ENCODE peak calls at places on chromosomes 1 and 21, in ten cellular contexts. I is activated CD8-positive, alpha-beta T cell treated with anti-CD3 and anti-CD28 coated beads for 36 hours; E is BJ; H is glutamatergic neuron; D is GM23338; Z is AG09309; Y is HepG2; P is MCF 10A; O is mucosa of descending colon; V is endothelial cell. R is an unnamed sample.
A peak's percentile ranks its signal among the peaks of the same experiment; 100 is the strongest.

GRCh38 chr1:30151826-30152225 is 571.6 kb downstream of the MATN1 start:
- DNase-seq in D (peak; percentile 7), P (no peak), V (no peak), I (no peak), O (no peak), Y (no peak), E (no peak), H (no peak), Z (no peak), R (no peak)

GRCh38 chr1:83676106-83676505 is 322.8 kb downstream of the TTLL7 start:
- DNase-seq in I (no peak), O (no peak), D (no peak), Y (no peak), E (no peak), Z (no peak), H (no peak), V (no peak), P (peak; percentile 11), R (peak; percentile 55)

GRCh38 chr1:41365772-41366427 is 4.7 kb downstream of the FOXO6 start:
- DNase-seq in O (peak; percentile 15), Z (no peak), H (no peak), V (no peak), I (peak; percentile 57), P (no peak), Y (no peak), D (peak; percentile 57), E (no peak), R (no peak)

GRCh38 chr1:54135436-54136120 is 17.2 kb downstream of the CDCP2 start:
- DNase-seq in I (no peak), Z (no peak), H (no peak), O (no peak), E (no peak), V (no peak), P (no peak), D (no peak), Y (peak; percentile 38), R (no peak)

GRCh38 chr1:67948155-67949075 is 102.0 kb downstream of the DIRAS3 start:
- DNase-seq in Z (peak; percentile 52), E (peak; percentile 55), V (no peak), I (no peak), H (no peak), O (no peak), P (no peak), Y (no peak), D (no peak), R (peak; percentile 20)

GRCh38 chr1:179166663-179167417 is 62.6 kb downstream of the ABL2 start:
- DNase-seq in I (no peak), H (no peak), O (no peak), Z (no peak), Y (no peak), E (peak; percentile 57), D (no peak), P (no peak), V (no peak), R (no peak)

GRCh38 chr1:211495584-211495983 is 3.6 kb upstream of the RD3 start:
- DNase-seq in P (peak; percentile 43), D (no peak), Y (no peak), E (no peak), I (no peak), Z (no peak), H (no peak), V (no peak), O (peak; percentile 16), R (no peak)

GRCh38 chr1:58395355-58395754 is 151.2 kb downstream of the OMA1 start:
- DNase-seq in V (peak; percentile 8), D (no peak), P (peak; percentile 82), I (no peak), Z (peak; percentile 69), E (peak; percentile 66), Y (peak; percentile 45), H (no peak), O (no peak), R (peak; percentile 72)

GRCh38 chr1:98210064-98210463 is 289.2 kb upstream of the DPYD start:
- DNase-seq in V (no peak), P (no peak), D (peak; percentile 35), Y (peak; percentile 13), E (peak; percentile 6), Z (peak; percentile 88), H (no peak), I (no peak), O (no peak), R (peak; percentile 72)

GRCh38 chr1:207815913-207816312 is 64.1 kb downstream of the CD46 start:
- DNase-seq in I (peak; percentile 70), D (no peak), E (no peak), P (peak; percentile 47), V (no peak), H (no peak), Z (no peak), O (no peak), Y (no peak), R (peak; percentile 74)

GRCh38 chr1:159746676-159747075 is 32.3 kb upstream of the CRP start:
- DNase-seq in P (no peak), I (no peak), D (no peak), E (no peak), Y (no peak), V (no peak), H (no peak), O (no peak), Z (no peak), R (no peak)

GRCh38 chr1:73639494-73639893 is 558.5 kb downstream of the LRRIQ3 start:
- DNase-seq in Y (no peak), H (no peak), D (no peak), Z (no peak), P (no peak), V (no peak), E (no peak), O (no peak), I (no peak), R (no peak)

GRCh38 chr1:11752359-11753208 is 9.4 kb upstream of the C1orf167 start:
- DNase-seq in P (no peak), O (no peak), V (no peak), H (no peak), Y (no peak), E (no peak), D (no peak), I (no peak), Z (no peak), R (no peak)

GRCh38 chr1:63326473-63327380 is 4.4 kb downstream of the FOXD3 start:
- DNase-seq in O (no peak), H (peak; percentile 54), E (no peak), I (no peak), P (no peak), Y (no peak), V (peak; percentile 34), Z (no peak), D (peak; percentile 65), R (no peak)

GRCh38 chr21:38505654-38506523 is 7.6 kb upstream of the ERG start:
- DNase-seq in P (peak; percentile 81), O (peak; percentile 73), V (peak; percentile 55), I (peak; percentile 40), D (peak; percentile 82), Z (peak; percentile 37), H (no peak), Y (peak; percentile 62), E (no peak), R (peak; percentile 77)

GRCh38 chr1:16254263-16254948 is 17.4 kb upstream of the CPLANE2 start:
- DNase-seq in Z (no peak), Y (no peak), H (no peak), O (no peak), P (no peak), I (no peak), V (no peak), D (no peak), E (no peak), R (no peak)

GRCh38 chr1:51968632-51969031 is 21.9 kb downstream of the RAB3B start:
- DNase-seq in O (no peak), E (no peak), P (no peak), I (no peak), Y (peak; percentile 74), V (no peak), H (no peak), Z (no peak), D (no peak), R (no peak)

GRCh38 chr1:1109743-1110142 is 6.1 kb downstream of the C1orf159 start:
- DNase-seq in D (no peak), Z (no peak), Y (no peak), O (peak; percentile 90), V (no peak), H (no peak), I (no peak), P (no peak), E (no peak), R (no peak)

GRCh38 chr1:86197206-86197855 is 40.8 kb upstream of the COL24A1 start:
- DNase-seq in P (no peak), E (no peak), Z (no peak), D (no peak), H (no peak), Y (no peak), V (no peak), I (no peak), O (no peak), R (no peak)

DNA sequence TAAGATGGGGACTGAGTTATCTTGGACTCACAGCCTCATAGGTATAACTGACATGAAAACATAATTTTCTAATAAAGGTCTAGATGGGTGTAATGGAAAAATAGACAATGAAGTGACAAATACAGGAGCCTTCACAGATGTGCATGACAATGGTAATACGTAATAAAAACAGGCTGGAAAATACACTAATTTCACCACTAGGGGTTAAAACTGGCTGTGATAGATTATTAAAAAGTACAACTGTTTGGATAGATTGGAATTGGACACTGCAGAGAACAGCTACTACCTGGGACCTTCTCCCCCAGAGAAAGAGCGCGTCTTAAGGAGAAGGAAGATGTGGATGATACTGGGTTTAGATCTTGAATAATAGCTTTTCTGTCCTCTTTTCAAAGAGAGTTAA is 9.8 kb downstream of the KAZN start:
- DNase-seq in Z (no peak), Y (no peak), V (no peak), D (no peak), E (no peak), I (no peak), P (no peak), H (no peak), O (no peak), R (no peak)
- TF ChIP-seq CTCF in Z (no peak), Y (no peak), V (peak; percentile 64), D (no peak), E (no peak), I (no peak), P (peak; percentile 10), H (peak; percentile 70), O (no peak), R (no peak)

GRCh38 chr1:180181048-180181447 is 26.4 kb downstream of the QSOX1 start:
- DNase-seq in Z (no peak), O (peak; percentile 61), Y (no peak), E (no peak), I (peak; percentile 65), V (peak; percentile 45), H (peak; percentile 43), P (peak; percentile 31), D (peak; percentile 83), R (no peak)
- TF ChIP-seq CTCF in Z (peak; percentile 35), O (no peak), Y (peak; percentile 25), E (peak; percentile 24), I (peak; percentile 57), V (peak; percentile 68), H (peak; percentile 67), P (peak; percentile 45), D (peak; percentile 63), R (peak; percentile 37)

GRCh38 chr1:23800396-23801337 is at the start of gene GALE:
- DNase-seq in V (peak; percentile 88), E (peak; percentile 60), I (peak; percentile 98), Z (peak; percentile 67), D (peak; percentile 76), P (peak; percentile 96), H (peak; percentile 91), Y (peak; percentile 89), O (peak; percentile 98), R (peak; percentile 81)
- TF ChIP-seq CTCF in V (no peak), E (no peak), I (no peak), Z (no peak), D (no peak), P (no peak), H (no peak), Y (no peak), O (no peak), R (no peak)

GRCh38 chr1:91683598-91683951 is 182.9 kb downstream of the CDC7 start:
- DNase-seq in O (peak; percentile 64), P (no peak), I (no peak), H (no peak), E (no peak), V (no peak), D (peak; percentile 52), Y (no peak), Z (no peak), R (no peak)
- TF ChIP-seq CTCF in O (no peak), P (no peak), I (no peak), H (no peak), E (no peak), V (no peak), D (no peak), Y (no peak), Z (no peak), R (no peak)

R was measured in bronchial epithelial cell.